ENCODE peak calls at places on chromosomes 7 and 10, in five cellular contexts. W is stimulated activated CD4-positive, alpha-beta T cell treated with anti-CD3 and anti-CD28 coated beads, TNF-alpha, amount 100 ng/mL, for 24 hours; H is ecto neural progenitor cell; E is activated CD8-positive, alpha-beta memory T cell treated with anti-CD3 and anti-CD28 coated beads, Interleukin-2, amount 50 U/mL, for 48 hours; Z is HuH-7.5. L is an unnamed sample.
A peak's percentile ranks its signal among the peaks of the same experiment; 100 is the strongest.

GRCh38 chr7:36739351-36739750 is 15.1 kb upstream of the AOAH start:
- DNase-seq in W (no peak), H (no peak), E (no peak), Z (no peak), L (no peak)

GRCh38 chr7:47693161-47693740 is 111.3 kb upstream of the TNS3 start:
- DNase-seq in W (no peak), H (no peak), E (no peak), Z (no peak), L (no peak)

GRCh38 chr7:2732959-2733584 is 45.1 kb downstream of the AMZ1 start:
- DNase-seq in W (no peak), H (no peak), E (no peak), Z (no peak), L (peak; percentile 15)

GRCh38 chr10:25068152-25069058 is 52.0 kb downstream of the THNSL1 start:
- DNase-seq in W (no peak), H (no peak), E (no peak), Z (no peak), L (peak; percentile 71)

GRCh38 chr7:125010540-125010939 is 80.9 kb upstream of the POT1 start:
- DNase-seq in W (no peak), H (no peak), E (no peak), Z (no peak), L (no peak)

GRCh38 chr7:74236284-74236683 is 17.9 kb downstream of the RFC2 start:
- DNase-seq in W (no peak), H (no peak), E (no peak), Z (no peak), L (no peak)

GRCh38 chr7:768881-769504 is 41.9 kb upstream of the PRKAR1B start:
- DNase-seq in W (no peak), H (no peak), E (no peak), Z (no peak), L (peak; percentile 63)

GRCh38 chr10:115503546-115503945 is 410.4 kb downstream of the ATRNL1 start:
- DNase-seq in W (no peak), H (no peak), E (no peak), Z (no peak), L (no peak)

GRCh38 chr10:60042262-60042661 is 135.9 kb upstream of the CCDC6 start:
- DNase-seq in W (no peak), H (no peak), E (no peak), Z (no peak), L (no peak)

GRCh38 chr7:123797673-123798526 is 47.1 kb upstream of the HYAL4 start:
- DNase-seq in W (no peak), H (no peak), E (no peak), Z (peak; percentile 29), L (no peak)

GRCh38 chr7:3953133-3953532 is 652.1 kb downstream of the SDK1 start:
- DNase-seq in W (no peak), H (no peak), E (no peak), Z (no peak), L (no peak)

L was measured in H9.